ENCODE peak calls at places on chromosome 5, in four cellular contexts. B, G, D and X are unnamed samples.

GRCh38 chr5:108749130-108749861 is 1.6 kb downstream of the FER start:
- DNase-seq in B (no peak), G (peak), D (no peak), X (no peak)

GRCh38 chr5:68114641-68115040 is 100.9 kb upstream of the PIK3R1 start:
- DNase-seq in B (no peak), D (peak), G (peak), X (no peak)

GRCh38 chr5:93117753-93118531 is 463.1 kb downstream of the NR2F1-AS1 start:
- DNase-seq in B (no peak), D (no peak), G (peak), X (no peak)

GRCh38 chr5:172715931-172716682 is 54.9 kb downstream of the DUSP1 start:
- DNase-seq in D (no peak), G (no peak), B (no peak), X (no peak)

GRCh38 chr5:155091063-155091648 is 77.6 kb downstream of the KIF4B start:
- DNase-seq in D (no peak), B (no peak), G (no peak), X (no peak)

GRCh38 chr5:147310059-147310704 is 75.4 kb downstream of the STK32A start:
- DNase-seq in G (peak), B (no peak), D (peak), X (no peak)

GRCh38 chr5:140235776-140236558 is 61.0 kb downstream of the CYSTM1 start:
- DNase-seq in B (no peak), D (no peak), G (no peak), X (no peak)

GRCh38 chr5:125928663-125929062 is 494.5 kb upstream of the GRAMD2B start:
- DNase-seq in D (no peak), B (no peak), G (no peak), X (no peak)

GRCh38 chr5:175728885-175729828 is 71.3 kb downstream of the HRH2 start:
- DNase-seq in G (no peak), D (no peak), B (no peak), X (peak)
- TF ChIP-seq CTCF in G (no peak), D (peak), B (no peak), X (no peak)

GRCh38 chr5:109819878-109820277 is 130.2 kb downstream of the MAN2A1 start:
- DNase-seq in B (no peak), G (no peak), D (no peak), X (no peak)
- TF ChIP-seq CTCF in B (no peak), G (no peak), D (no peak), X (no peak)

GRCh38 chr5:58458851-58459275 is 1.0 kb downstream of the PLK2 start:
- DNase-seq in B (no peak), G (peak), D (no peak), X (no peak)

GRCh38 chr5:58459276-58459859 is 518 bp downstream of the PLK2 start:
- DNase-seq in D (no peak), G (no peak), B (peak), X (peak)

GRCh38 chr5:58462154-58462553 is 2.3 kb upstream of the PLK2 start:
- DNase-seq in G (no peak), B (no peak), D (no peak), X (no peak)

GRCh38 chr5:58460727-58461286 is 921 bp upstream of the PLK2 start:
- DNase-seq in G (peak), B (peak), D (no peak), X (peak)

DNA sequence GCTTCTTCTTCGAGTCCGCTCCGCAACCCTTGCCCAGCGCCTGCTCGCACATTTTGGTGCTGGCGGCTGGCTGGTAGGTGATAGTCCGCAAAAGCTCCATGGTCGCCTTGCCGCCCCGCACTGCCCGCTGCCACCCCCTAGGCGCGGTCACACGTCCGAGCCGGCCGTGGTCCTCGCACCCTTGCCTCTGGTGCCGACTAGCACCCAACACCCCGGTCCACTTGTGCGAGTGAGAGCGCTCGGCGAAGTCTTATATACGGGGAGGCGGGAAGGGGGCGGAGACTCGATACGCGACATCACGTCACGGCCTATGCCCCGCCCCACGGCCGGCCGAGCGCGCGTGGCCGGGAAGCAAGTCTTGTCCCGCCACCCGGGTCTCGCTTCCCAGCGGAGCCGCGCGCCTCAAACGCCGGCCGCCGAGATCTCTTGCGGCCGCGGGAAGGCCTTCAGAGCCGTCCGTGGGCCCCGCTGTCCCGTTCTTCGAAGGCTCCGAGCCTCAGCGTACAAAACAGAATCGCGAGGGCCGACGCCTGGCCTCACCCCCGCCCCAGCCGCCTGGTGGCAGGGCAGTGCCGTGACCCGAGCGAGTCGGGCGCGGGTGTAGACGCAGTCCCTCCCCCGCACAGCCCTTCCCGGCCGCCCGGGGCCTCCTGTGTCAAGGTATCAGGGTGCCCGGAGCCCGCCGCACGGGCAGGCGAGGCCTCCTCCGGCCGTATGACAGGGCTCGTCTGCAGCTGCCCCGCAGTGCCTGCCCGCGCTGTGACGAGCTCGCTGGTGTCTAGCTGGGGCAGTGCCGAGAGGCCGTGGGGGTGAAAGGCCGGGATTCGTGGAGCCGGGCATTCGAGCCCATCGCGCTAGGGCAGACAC is at the start of gene PLK2:
- DNase-seq in G (peak), B (peak), D (no peak), X (peak)
- TF ChIP-seq CTCF in G (peak), B (no peak), D (peak), X (no peak)

GRCh38 chr5:127229185-127229889 is 61.3 kb upstream of the MEGF10 start:
- DNase-seq in D (no peak), B (peak), G (peak), X (peak)
- TF ChIP-seq CTCF in D (peak), B (no peak), G (no peak), X (no peak)